ENCODE peak calls at places on chromosome 6, in six cellular contexts. W is GM12865; H is NCI-H1092; P is renal cortical epithelial cell; L is GM04504; V is activated naive CD4-positive, alpha-beta T cell treated with anti-CD3 and anti-CD28 coated beads, Interleukin-2, amount 50 U/mL, for 16 hours. K is an unnamed sample.

GRCh38 chr6:113672691-113673149 is 184.4 kb upstream of the MARCKS start:
- DNase-seq in W (no peak), H (no peak), P (no peak), L (peak), V (no peak), K (no peak)

GRCh38 chr6:125798734-125799510 is 8.2 kb downstream of the NCOA7 start:
- DNase-seq in W (peak), H (no peak), P (no peak), L (no peak), V (no peak), K (peak)

GRCh38 chr6:152874267-152874666 is 108.6 kb downstream of the FBXO5 start:
- DNase-seq in W (no peak), H (no peak), P (no peak), L (no peak), V (no peak), K (no peak)

GRCh38 chr6:7761047-7761446 is 35.1 kb downstream of the BMP6 start:
- DNase-seq in W (no peak), H (no peak), P (peak), L (no peak), V (no peak), K (no peak)

GRCh38 chr6:144195671-144196070 is 45.4 kb downstream of the STX11 start:
- DNase-seq in W (no peak), H (no peak), P (peak), L (no peak), V (no peak), K (no peak)

GRCh38 chr6:137589067-137589848 is 95.1 kb upstream of the OLIG3 start:
- DNase-seq in W (peak), H (peak), P (peak), L (no peak), V (peak), K (peak)

GRCh38 chr6:156423829-156424228 is 353.3 kb upstream of the ARID1B start:
- DNase-seq in W (peak), H (no peak), P (peak), L (no peak), V (no peak), K (peak)

GRCh38 chr6:29705389-29706231 is 17.6 kb upstream of the HLA-F start:
- DNase-seq in W (no peak), H (no peak), P (peak), L (peak), V (no peak), K (no peak)

GRCh38 chr6:44002071-44002590 is 125.1 kb downstream of the MRPL14 start:
- DNase-seq in W (no peak), H (no peak), P (peak), L (no peak), V (peak), K (no peak)

GRCh38 chr6:42338573-42339218 is 113.0 kb downstream of the TRERF1 start:
- DNase-seq in W (no peak), H (no peak), P (peak), L (peak), V (no peak), K (no peak)

GRCh38 chr6:118748311-118749062 is 97.1 kb upstream of the CEP85L start:
- DNase-seq in W (no peak), H (peak), P (peak), L (no peak), V (no peak), K (no peak)

GRCh38 chr6:121951918-121952379 is 447.5 kb upstream of the HSF2 start:
- DNase-seq in W (no peak), H (no peak), P (no peak), L (peak), V (no peak), K (no peak)

GRCh38 chr6:75481936-75482593 is 11.5 kb downstream of the FILIP1 start:
- DNase-seq in W (no peak), H (no peak), P (no peak), L (no peak), V (no peak), K (no peak)

GRCh38 chr6:16752206-16752867 is 8.9 kb downstream of the ATXN1 start:
- DNase-seq in W (no peak), H (no peak), P (peak), L (peak), V (no peak), K (no peak)

GRCh38 chr6:490251-491037 is 98.9 kb downstream of the IRF4 start:
- DNase-seq in W (peak), H (no peak), P (no peak), L (no peak), V (no peak), K (no peak)

GRCh38 chr6:25769983-25770382 is 15.4 kb downstream of the SLC17A4 start:
- DNase-seq in W (no peak), H (no peak), P (peak), L (peak), V (no peak), K (no peak)

GRCh38 chr6:33740794-33741193 is 5.9 kb downstream of the IP6K3 start:
- DNase-seq in W (no peak), H (no peak), P (no peak), L (no peak), V (no peak), K (no peak)

GRCh38 chr6:150894935-150895686 is 29.6 kb downstream of the MTHFD1L start:
- DNase-seq in W (peak), H (peak), P (no peak), L (no peak), V (peak), K (peak)

GRCh38 chr6:160992323-160993314 is 1.1 kb downstream of the MAP3K4 start:
- DNase-seq in W (peak), H (peak), P (peak), L (peak), V (no peak), K (no peak)

GRCh38 chr6:29710281-29710941 is 12.8 kb upstream of the HLA-F start:
- DNase-seq in W (no peak), H (no peak), P (no peak), L (no peak), V (no peak), K (no peak)

GRCh38 chr6:106059331-106059730 is 26.8 kb upstream of the PRDM1 start:
- DNase-seq in W (no peak), H (no peak), P (no peak), L (no peak), V (no peak), K (no peak)

GRCh38 chr6:11543919-11544518 is 6.5 kb downstream of the TMEM170B start:
- DNase-seq in W (no peak), H (no peak), P (no peak), L (no peak), V (no peak), K (no peak)

GRCh38 chr6:86938814-86939213 is 1.5 kb downstream of the HTR1E start:
- DNase-seq in W (no peak), H (no peak), P (no peak), L (no peak), V (no peak), K (no peak)

GRCh38 chr6:135880066-135880972 is 28.8 kb downstream of the PDE7B start:
- DNase-seq in W (peak), H (no peak), P (peak), L (peak), V (peak), K (peak)

GRCh38 chr6:47041741-47042140 is 391 bp downstream of the ADGRF1 start:
- DNase-seq in W (no peak), H (no peak), P (peak), L (no peak), V (no peak), K (no peak)

GRCh38 chr6:19317587-19317986 is 519.6 kb upstream of the ID4 start:
- DNase-seq in W (no peak), H (no peak), P (no peak), L (no peak), V (no peak), K (no peak)

GRCh38 chr6:39128832-39129231 is 13.8 kb upstream of the SAYSD1 start:
- DNase-seq in W (no peak), H (no peak), P (no peak), L (no peak), V (no peak), K (no peak)

GRCh38 chr6:12593720-12594540 is 122.6 kb upstream of the PHACTR1 start:
- DNase-seq in W (no peak), H (no peak), P (peak), L (no peak), V (no peak), K (no peak)

K was measured in GM06990.